ENCODE peak calls at places on chromosome 21, in seven cellular contexts. One of them, this sample, is unnamed. For H3K9me3, the result is how much of the 10 kb centered on the place peaks cover.

GRCh38 chr21:42731264-42732032 is 78.0 kb downstream of the PDE9A start:
- DNase-seq in K562: no peak
- DNase-seq in HepG2: no peak
- DNase-seq in stomach: no peak
- DNase-seq in endothelial cell of umbilical vein: no peak
- DNase-seq in HCT116: peak
- DNase-seq in SK-N-SH: no peak
- DNase-seq in this sample: peak

GRCh38 chr21:29300547-29301138 is 1.9 kb downstream of the BACH1 start:
- DNase-seq in K562: no peak
- DNase-seq in HepG2: no peak
- DNase-seq in stomach: no peak
- DNase-seq in endothelial cell of umbilical vein: no peak
- DNase-seq in HCT116: no peak
- DNase-seq in SK-N-SH: no peak
- DNase-seq in this sample: no peak

GRCh38 chr21:43611598-43612369 is 47.5 kb downstream of the HSF2BP start:
- DNase-seq in K562: peak
- DNase-seq in HepG2: peak
- DNase-seq in stomach: peak
- DNase-seq in endothelial cell of umbilical vein: peak
- DNase-seq in HCT116: peak
- DNase-seq in SK-N-SH: peak
- DNase-seq in this sample: peak

GRCh38 chr21:34279883-34280282 is 83.9 kb upstream of the KCNE2 start:
- DNase-seq in K562: no peak
- DNase-seq in HepG2: no peak
- DNase-seq in stomach: no peak
- DNase-seq in endothelial cell of umbilical vein: no peak
- DNase-seq in HCT116: no peak
- DNase-seq in SK-N-SH: no peak
- DNase-seq in this sample: no peak

GRCh38 chr21:41480086-41480690 is 27.8 kb downstream of the TMPRSS2 start:
- DNase-seq in K562: no peak
- DNase-seq in HepG2: no peak
- DNase-seq in stomach: peak
- DNase-seq in endothelial cell of umbilical vein: no peak
- DNase-seq in HCT116: no peak
- DNase-seq in SK-N-SH: no peak
- DNase-seq in this sample: no peak

GRCh38 chr21:41121785-41122415 is 46.1 kb upstream of the BACE2 start:
- DNase-seq in K562: peak
- DNase-seq in HepG2: peak
- DNase-seq in stomach: peak
- DNase-seq in endothelial cell of umbilical vein: peak
- DNase-seq in HCT116: peak
- DNase-seq in SK-N-SH: peak
- DNase-seq in this sample: peak

GRCh38 chr21:36065497-36066036 is 4.3 kb upstream of the CBR1 start:
- DNase-seq in K562: peak
- DNase-seq in HepG2: peak
- DNase-seq in stomach: no peak
- DNase-seq in endothelial cell of umbilical vein: peak
- DNase-seq in HCT116: no peak
- DNase-seq in SK-N-SH: no peak
- DNase-seq in this sample: no peak

GRCh38 chr21:29208666-29209059 is 78.2 kb downstream of the MAP3K7CL start:
- DNase-seq in K562: no peak
- DNase-seq in HepG2: no peak
- DNase-seq in stomach: no peak
- DNase-seq in endothelial cell of umbilical vein: peak
- DNase-seq in HCT116: no peak
- DNase-seq in SK-N-SH: no peak
- DNase-seq in this sample: no peak

GRCh38 chr21:33984021-33984481 is 68.4 kb upstream of the ATP5PO start:
- DNase-seq in K562: no peak
- DNase-seq in HepG2: no peak
- DNase-seq in stomach: no peak
- DNase-seq in endothelial cell of umbilical vein: no peak
- DNase-seq in HCT116: no peak
- DNase-seq in SK-N-SH: no peak
- DNase-seq in this sample: no peak

GRCh38 chr21:43015906-43016540 is 41.7 kb downstream of the PKNOX1 start:
- DNase-seq in K562: no peak
- DNase-seq in HepG2: no peak
- DNase-seq in stomach: no peak
- DNase-seq in endothelial cell of umbilical vein: no peak
- DNase-seq in HCT116: no peak
- DNase-seq in SK-N-SH: peak
- DNase-seq in this sample: no peak

GRCh38 chr21:36320421-36321324 is 676 bp downstream of the MORC3 start:
- DNase-seq in K562: peak
- DNase-seq in HepG2: peak
- DNase-seq in stomach: peak
- DNase-seq in endothelial cell of umbilical vein: peak
- DNase-seq in HCT116: peak
- DNase-seq in SK-N-SH: peak
- DNase-seq in this sample: peak

GRCh38 chr21:32604484-32604883 is 7.7 kb downstream of the CFAP298 start:
- DNase-seq in K562: no peak
- DNase-seq in HepG2: no peak
- DNase-seq in stomach: no peak
- DNase-seq in endothelial cell of umbilical vein: no peak
- DNase-seq in HCT116: no peak
- DNase-seq in SK-N-SH: no peak
- DNase-seq in this sample: no peak

GRCh38 chr21:36022704-36023103 is 37.6 kb downstream of the SETD4 start:
- DNase-seq in K562: no peak
- DNase-seq in HepG2: no peak
- DNase-seq in stomach: no peak
- DNase-seq in endothelial cell of umbilical vein: no peak
- DNase-seq in HCT116: no peak
- DNase-seq in SK-N-SH: no peak
- DNase-seq in this sample: no peak

GRCh38 chr21:34550400-34550799 is 38.4 kb upstream of the KCNE1 start:
- DNase-seq in K562: no peak
- DNase-seq in HepG2: no peak
- DNase-seq in stomach: no peak
- DNase-seq in endothelial cell of umbilical vein: no peak
- DNase-seq in HCT116: no peak
- DNase-seq in SK-N-SH: no peak
- DNase-seq in this sample: no peak

GRCh38 chr21:41953831-41954653 is at the start of gene C2CD2:
- DNase-seq in K562: peak
- DNase-seq in HepG2: peak
- DNase-seq in stomach: peak
- DNase-seq in endothelial cell of umbilical vein: peak
- DNase-seq in HCT116: no peak
- DNase-seq in SK-N-SH: peak
- DNase-seq in this sample: no peak

GRCh38 chr21:19239696-19240095 is 836.1 kb upstream of the TMPRSS15 start:
- DNase-seq in K562: no peak
- DNase-seq in HepG2: no peak
- DNase-seq in stomach: no peak
- DNase-seq in endothelial cell of umbilical vein: no peak
- DNase-seq in HCT116: no peak
- DNase-seq in SK-N-SH: no peak
- DNase-seq in this sample: no peak
- H3K9me3 ChIP-seq in K562: under half
- H3K9me3 ChIP-seq in HepG2: half or more
- H3K9me3 ChIP-seq in stomach: under half
- H3K9me3 ChIP-seq in endothelial cell of umbilical vein: under half
- H3K9me3 ChIP-seq in HCT116: under half
- H3K9me3 ChIP-seq in SK-N-SH: under half
- H3K9me3 ChIP-seq in this sample: under half

GRCh38 chr21:45612096-45613019 is 31.2 kb upstream of the PCBP3 start:
- DNase-seq in K562: no peak
- DNase-seq in HepG2: no peak
- DNase-seq in stomach: no peak
- DNase-seq in endothelial cell of umbilical vein: no peak
- DNase-seq in HCT116: no peak
- DNase-seq in SK-N-SH: no peak
- DNase-seq in this sample: no peak

GRCh38 chr21:45613881-45614280 is 29.6 kb upstream of the PCBP3 start:
- DNase-seq in K562: no peak
- DNase-seq in HepG2: no peak
- DNase-seq in stomach: no peak
- DNase-seq in endothelial cell of umbilical vein: no peak
- DNase-seq in HCT116: no peak
- DNase-seq in SK-N-SH: no peak
- DNase-seq in this sample: no peak

GRCh38 chr21:45611296-45611695 is 32.2 kb upstream of the PCBP3 start:
- DNase-seq in K562: no peak
- DNase-seq in HepG2: no peak
- DNase-seq in stomach: no peak
- DNase-seq in endothelial cell of umbilical vein: no peak
- DNase-seq in HCT116: no peak
- DNase-seq in SK-N-SH: no peak
- DNase-seq in this sample: no peak

GRCh38 chr21:45615145-45615711 is 28.3 kb upstream of the PCBP3 start:
- DNase-seq in K562: peak
- DNase-seq in HepG2: peak
- DNase-seq in stomach: peak
- DNase-seq in endothelial cell of umbilical vein: no peak
- DNase-seq in HCT116: no peak
- DNase-seq in SK-N-SH: peak
- DNase-seq in this sample: no peak

GRCh38 chr21:45613396-45613795 is 30.1 kb upstream of the PCBP3 start:
- DNase-seq in K562: no peak
- DNase-seq in HepG2: no peak
- DNase-seq in stomach: no peak
- DNase-seq in endothelial cell of umbilical vein: no peak
- DNase-seq in HCT116: no peak
- DNase-seq in SK-N-SH: peak
- DNase-seq in this sample: no peak
- TF ChIP-seq POLR2AphosphoS5 in K562: no peak
- TF ChIP-seq POLR2AphosphoS5 in HepG2: no peak
- TF ChIP-seq POLR2AphosphoS5 in stomach: no peak
- TF ChIP-seq POLR2AphosphoS5 in endothelial cell of umbilical vein: no peak
- TF ChIP-seq POLR2AphosphoS5 in HCT116: no peak
- TF ChIP-seq POLR2AphosphoS5 in SK-N-SH: no peak
- TF ChIP-seq POLR2AphosphoS5 in this sample: no peak

DNA sequence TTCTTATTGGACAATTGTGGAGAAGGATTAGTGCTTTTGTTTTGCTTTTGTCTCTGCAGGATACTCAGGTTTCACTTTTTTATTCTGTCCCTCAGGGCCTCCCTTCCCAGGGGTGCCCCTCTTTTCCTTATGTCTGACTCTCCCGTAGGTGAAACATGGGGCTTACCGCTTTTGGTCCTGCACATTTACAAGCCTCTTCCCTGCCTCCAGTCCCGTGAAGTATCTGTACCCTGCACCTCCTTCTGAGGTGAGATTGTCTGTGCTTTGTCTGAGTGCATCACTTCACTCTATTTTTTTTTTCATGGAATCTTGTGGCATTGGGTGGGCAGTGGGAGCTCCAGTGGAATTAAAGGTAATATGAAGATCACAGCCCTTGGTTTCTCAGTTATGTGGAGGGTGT is 758.1 kb upstream of the TPTE start:
- DNase-seq in K562: no peak
- DNase-seq in HepG2: no peak
- DNase-seq in stomach: no peak
- DNase-seq in endothelial cell of umbilical vein: no peak
- DNase-seq in HCT116: no peak
- DNase-seq in SK-N-SH: no peak
- DNase-seq in this sample: no peak
- H3K9me3 ChIP-seq in K562: under half
- H3K9me3 ChIP-seq in HepG2: half or more
- H3K9me3 ChIP-seq in stomach: under half
- H3K9me3 ChIP-seq in endothelial cell of umbilical vein: under half
- H3K9me3 ChIP-seq in HCT116: half or more
- H3K9me3 ChIP-seq in SK-N-SH: under half
- H3K9me3 ChIP-seq in this sample: under half

DNA sequence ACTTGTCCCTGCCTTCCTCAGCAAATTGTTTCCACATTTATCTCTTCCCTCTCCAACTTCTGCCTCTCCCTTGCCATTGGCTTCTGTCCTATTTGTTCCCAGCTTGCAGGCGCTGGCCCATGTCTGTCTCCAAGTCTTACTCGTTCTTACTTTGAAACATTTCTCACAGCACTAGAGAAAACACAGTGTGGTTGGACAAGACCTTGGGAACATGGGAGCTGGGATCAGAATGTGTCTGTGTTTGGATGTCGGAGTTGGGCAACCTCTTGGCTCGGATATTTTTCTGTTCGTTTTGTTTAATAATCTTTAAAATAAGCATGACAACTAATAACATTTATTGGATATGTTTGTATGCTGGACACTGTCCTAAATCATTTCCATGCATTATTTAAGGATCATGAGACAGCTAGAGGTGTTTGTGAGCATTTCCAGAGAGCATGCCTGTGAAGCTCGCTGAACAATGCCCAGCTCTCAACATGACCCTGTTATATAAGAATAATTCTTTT is 5.9 kb upstream of the BRWD1 start:
- DNase-seq in K562: no peak
- DNase-seq in HepG2: no peak
- DNase-seq in stomach: no peak
- DNase-seq in endothelial cell of umbilical vein: no peak
- DNase-seq in HCT116: no peak
- DNase-seq in SK-N-SH: no peak
- DNase-seq in this sample: no peak
- TF ChIP-seq POLR2AphosphoS5 in K562: no peak
- TF ChIP-seq POLR2AphosphoS5 in HepG2: no peak
- TF ChIP-seq POLR2AphosphoS5 in stomach: no peak
- TF ChIP-seq POLR2AphosphoS5 in endothelial cell of umbilical vein: no peak
- TF ChIP-seq POLR2AphosphoS5 in HCT116: no peak
- TF ChIP-seq POLR2AphosphoS5 in SK-N-SH: no peak
- TF ChIP-seq POLR2AphosphoS5 in this sample: no peak

GRCh38 chr21:7933923-7934322 is 2587.5 kb upstream of the TPTE start:
- DNase-seq in K562: no peak
- DNase-seq in HepG2: no peak
- DNase-seq in stomach: no peak
- DNase-seq in endothelial cell of umbilical vein: no peak
- DNase-seq in HCT116: no peak
- DNase-seq in SK-N-SH: no peak
- DNase-seq in this sample: no peak
- H3K9me3 ChIP-seq in K562: under half
- H3K9me3 ChIP-seq in HepG2: under half
- H3K9me3 ChIP-seq in stomach: half or more
- H3K9me3 ChIP-seq in endothelial cell of umbilical vein: half or more
- H3K9me3 ChIP-seq in HCT116: half or more
- H3K9me3 ChIP-seq in SK-N-SH: under half
- H3K9me3 ChIP-seq in this sample: under half

GRCh38 chr21:38472709-38473108 is 25.6 kb downstream of the ERG start:
- DNase-seq in K562: no peak
- DNase-seq in HepG2: no peak
- DNase-seq in stomach: no peak
- DNase-seq in endothelial cell of umbilical vein: no peak
- DNase-seq in HCT116: no peak
- DNase-seq in SK-N-SH: no peak
- DNase-seq in this sample: no peak
- TF ChIP-seq POLR2AphosphoS5 in K562: no peak
- TF ChIP-seq POLR2AphosphoS5 in HepG2: no peak
- TF ChIP-seq POLR2AphosphoS5 in stomach: no peak
- TF ChIP-seq POLR2AphosphoS5 in endothelial cell of umbilical vein: no peak
- TF ChIP-seq POLR2AphosphoS5 in HCT116: no peak
- TF ChIP-seq POLR2AphosphoS5 in SK-N-SH: no peak
- TF ChIP-seq POLR2AphosphoS5 in this sample: no peak

This sample was measured in prostate gland.